ENCODE peak calls at places on chromosomes 12 and 14, in nine cellular contexts. One of them, this sample, is unnamed.

GRCh38 chr12:89059061-89059460 is 293.2 kb downstream of the DUSP6 start:
- DNase-seq in lung: no peak
- DNase-seq in testis: no peak
- DNase-seq in tibial artery: no peak
- DNase-seq in nephron progenitor cell: no peak
- DNase-seq in GM20000: no peak
- DNase-seq in epithelial cell of esophagus: no peak
- DNase-seq in GM06990: no peak
- DNase-seq in fibroblast of the aortic adventitia: no peak
- DNase-seq in this sample: no peak

GRCh38 chr12:76266797-76267196 is 81.4 kb downstream of the BBS10 start:
- DNase-seq in lung: peak
- DNase-seq in testis: no peak
- DNase-seq in tibial artery: peak
- DNase-seq in nephron progenitor cell: no peak
- DNase-seq in GM20000: no peak
- DNase-seq in epithelial cell of esophagus: peak
- DNase-seq in GM06990: no peak
- DNase-seq in fibroblast of the aortic adventitia: peak
- DNase-seq in this sample: no peak

GRCh38 chr12:82510386-82510785 is 152.1 kb downstream of the METTL25 start:
- DNase-seq in lung: no peak
- DNase-seq in testis: no peak
- DNase-seq in tibial artery: no peak
- DNase-seq in nephron progenitor cell: no peak
- DNase-seq in GM20000: no peak
- DNase-seq in epithelial cell of esophagus: no peak
- DNase-seq in GM06990: no peak
- DNase-seq in fibroblast of the aortic adventitia: no peak
- DNase-seq in this sample: no peak

GRCh38 chr14:32224731-32225377 is 21.8 kb upstream of the RNU6-8 start:
- DNase-seq in lung: no peak
- DNase-seq in testis: no peak
- DNase-seq in tibial artery: no peak
- DNase-seq in nephron progenitor cell: no peak
- DNase-seq in GM20000: no peak
- DNase-seq in epithelial cell of esophagus: peak
- DNase-seq in GM06990: no peak
- DNase-seq in fibroblast of the aortic adventitia: peak
- DNase-seq in this sample: no peak

GRCh38 chr14:88790501-88791251 is 2.1 kb downstream of the EML5 start:
- DNase-seq in lung: no peak
- DNase-seq in testis: no peak
- DNase-seq in tibial artery: no peak
- DNase-seq in nephron progenitor cell: no peak
- DNase-seq in GM20000: no peak
- DNase-seq in epithelial cell of esophagus: no peak
- DNase-seq in GM06990: no peak
- DNase-seq in fibroblast of the aortic adventitia: no peak
- DNase-seq in this sample: no peak

GRCh38 chr12:29726321-29726692 is 57.4 kb downstream of the TMTC1 start:
- DNase-seq in lung: no peak
- DNase-seq in testis: no peak
- DNase-seq in tibial artery: no peak
- DNase-seq in nephron progenitor cell: no peak
- DNase-seq in GM20000: no peak
- DNase-seq in epithelial cell of esophagus: no peak
- DNase-seq in GM06990: no peak
- DNase-seq in fibroblast of the aortic adventitia: peak
- DNase-seq in this sample: no peak

GRCh38 chr14:99574099-99574880 is 29.7 kb downstream of the CCDC85C start:
- DNase-seq in lung: peak
- DNase-seq in testis: peak
- DNase-seq in tibial artery: no peak
- DNase-seq in nephron progenitor cell: peak
- DNase-seq in GM20000: no peak
- DNase-seq in epithelial cell of esophagus: peak
- DNase-seq in GM06990: no peak
- DNase-seq in fibroblast of the aortic adventitia: peak
- DNase-seq in this sample: no peak

GRCh38 chr12:101939856-101940265 is 62.5 kb downstream of the DRAM1 start:
- DNase-seq in lung: peak
- DNase-seq in testis: peak
- DNase-seq in tibial artery: peak
- DNase-seq in nephron progenitor cell: peak
- DNase-seq in GM20000: peak
- DNase-seq in epithelial cell of esophagus: peak
- DNase-seq in GM06990: no peak
- DNase-seq in fibroblast of the aortic adventitia: peak
- DNase-seq in this sample: no peak

GRCh38 chr14:61527325-61528100 is 167.8 kb upstream of the HIF1A start:
- DNase-seq in lung: no peak
- DNase-seq in testis: peak
- DNase-seq in tibial artery: no peak
- DNase-seq in nephron progenitor cell: no peak
- DNase-seq in GM20000: no peak
- DNase-seq in epithelial cell of esophagus: peak
- DNase-seq in GM06990: no peak
- DNase-seq in fibroblast of the aortic adventitia: peak
- DNase-seq in this sample: no peak

GRCh38 chr12:85356596-85357385 is 76.8 kb downstream of the ALX1 start:
- DNase-seq in lung: no peak
- DNase-seq in testis: no peak
- DNase-seq in tibial artery: no peak
- DNase-seq in nephron progenitor cell: no peak
- DNase-seq in GM20000: no peak
- DNase-seq in epithelial cell of esophagus: peak
- DNase-seq in GM06990: no peak
- DNase-seq in fibroblast of the aortic adventitia: no peak
- DNase-seq in this sample: no peak

GRCh38 chr12:45849289-45849688 is 119.8 kb downstream of the ARID2 start:
- DNase-seq in lung: no peak
- DNase-seq in testis: no peak
- DNase-seq in tibial artery: no peak
- DNase-seq in nephron progenitor cell: no peak
- DNase-seq in GM20000: no peak
- DNase-seq in epithelial cell of esophagus: no peak
- DNase-seq in GM06990: no peak
- DNase-seq in fibroblast of the aortic adventitia: no peak
- DNase-seq in this sample: no peak

GRCh38 chr14:68655021-68655811 is 137.7 kb downstream of the ZFP36L1 start:
- DNase-seq in lung: no peak
- DNase-seq in testis: peak
- DNase-seq in tibial artery: no peak
- DNase-seq in nephron progenitor cell: no peak
- DNase-seq in GM20000: no peak
- DNase-seq in epithelial cell of esophagus: no peak
- DNase-seq in GM06990: no peak
- DNase-seq in fibroblast of the aortic adventitia: no peak
- DNase-seq in this sample: no peak

GRCh38 chr12:32229971-32230606 is 123.4 kb downstream of the BICD1 start:
- DNase-seq in lung: no peak
- DNase-seq in testis: no peak
- DNase-seq in tibial artery: no peak
- DNase-seq in nephron progenitor cell: no peak
- DNase-seq in GM20000: no peak
- DNase-seq in epithelial cell of esophagus: no peak
- DNase-seq in GM06990: no peak
- DNase-seq in fibroblast of the aortic adventitia: no peak
- DNase-seq in this sample: no peak

GRCh38 chr12:32230607-32230982 is 123.9 kb downstream of the BICD1 start:
- DNase-seq in lung: no peak
- DNase-seq in testis: no peak
- DNase-seq in tibial artery: no peak
- DNase-seq in nephron progenitor cell: no peak
- DNase-seq in GM20000: no peak
- DNase-seq in epithelial cell of esophagus: no peak
- DNase-seq in GM06990: no peak
- DNase-seq in fibroblast of the aortic adventitia: no peak
- DNase-seq in this sample: no peak

GRCh38 chr12:32233568-32233967 is 126.9 kb downstream of the BICD1 start:
- DNase-seq in lung: no peak
- DNase-seq in testis: no peak
- DNase-seq in tibial artery: no peak
- DNase-seq in nephron progenitor cell: no peak
- DNase-seq in GM20000: no peak
- DNase-seq in epithelial cell of esophagus: no peak
- DNase-seq in GM06990: no peak
- DNase-seq in fibroblast of the aortic adventitia: no peak
- DNase-seq in this sample: no peak

GRCh38 chr12:32240210-32240609 is 133.6 kb downstream of the BICD1 start:
- DNase-seq in lung: no peak
- DNase-seq in testis: no peak
- DNase-seq in tibial artery: no peak
- DNase-seq in nephron progenitor cell: peak
- DNase-seq in GM20000: no peak
- DNase-seq in epithelial cell of esophagus: peak
- DNase-seq in GM06990: no peak
- DNase-seq in fibroblast of the aortic adventitia: no peak
- DNase-seq in this sample: no peak

DNA sequence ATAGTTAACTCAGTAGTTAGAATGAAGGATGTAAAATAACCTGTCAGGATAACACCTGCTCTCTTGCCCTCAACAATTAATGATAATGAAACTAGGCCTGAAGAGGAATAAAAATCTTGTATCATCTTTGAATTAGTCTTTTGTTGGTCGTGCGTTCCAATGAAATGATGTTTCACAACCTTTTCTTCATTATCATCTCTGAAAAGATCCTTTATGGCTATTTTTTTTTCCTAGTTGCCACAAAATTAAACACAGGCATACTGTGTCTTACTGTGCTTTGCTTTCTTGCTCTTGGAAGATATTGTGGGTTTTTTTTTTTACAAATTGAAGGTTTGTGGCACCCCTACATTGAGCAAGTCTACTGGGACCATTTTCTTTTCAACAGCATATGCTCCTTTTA is 128.6 kb downstream of the BICD1 start:
- DNase-seq in lung: no peak
- DNase-seq in testis: no peak
- DNase-seq in tibial artery: no peak
- DNase-seq in nephron progenitor cell: no peak
- DNase-seq in GM20000: no peak
- DNase-seq in epithelial cell of esophagus: no peak
- DNase-seq in GM06990: no peak
- DNase-seq in fibroblast of the aortic adventitia: no peak
- DNase-seq in this sample: no peak
- TF ChIP-seq CTCF in lung: no peak
- TF ChIP-seq CTCF in testis: no peak
- TF ChIP-seq CTCF in tibial artery: no peak
- TF ChIP-seq CTCF in nephron progenitor cell: no peak
- TF ChIP-seq CTCF in GM20000: no peak
- TF ChIP-seq CTCF in epithelial cell of esophagus: no peak
- TF ChIP-seq CTCF in GM06990: no peak
- TF ChIP-seq CTCF in fibroblast of the aortic adventitia: no peak
- TF ChIP-seq CTCF in this sample: no peak

DNA sequence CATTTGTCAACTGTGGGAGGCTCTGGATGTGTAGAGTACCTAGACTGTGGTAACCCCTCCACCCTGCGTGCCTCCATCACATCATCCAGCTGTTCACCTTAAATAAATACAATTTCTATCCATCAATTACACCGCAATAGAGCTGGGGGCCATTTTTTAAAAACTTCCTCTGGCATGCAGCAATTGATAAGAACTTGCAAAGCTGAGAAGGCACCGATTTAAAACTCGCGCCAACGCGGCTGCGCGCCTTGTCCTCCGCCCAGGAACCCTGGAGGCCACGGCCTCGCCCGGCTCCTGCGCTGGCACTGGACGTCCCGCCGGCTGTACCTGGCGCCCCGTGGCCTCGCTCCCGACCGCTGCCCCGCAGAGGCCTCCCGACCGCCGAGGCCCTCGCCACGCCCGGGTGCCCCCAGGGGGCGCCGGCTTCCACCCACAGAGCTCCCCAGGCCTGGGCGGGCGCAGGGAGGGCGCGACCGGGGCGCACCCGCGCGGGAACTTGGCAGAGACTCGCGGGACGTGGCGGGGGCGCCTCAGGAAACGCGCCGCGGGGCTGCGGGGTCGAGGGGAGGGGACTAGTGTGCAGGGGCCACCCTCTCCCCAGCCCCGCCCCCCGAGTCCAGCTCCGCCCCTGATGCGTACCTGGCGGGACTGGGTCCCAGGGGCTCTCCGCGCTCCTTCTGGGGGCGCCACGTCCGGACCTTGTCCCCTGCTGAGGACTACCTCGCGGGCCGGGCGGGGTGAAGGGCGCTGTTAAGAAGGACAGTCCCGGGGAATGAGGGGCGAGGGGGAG is 65.6 kb downstream of the TNFAIP2 start:
- DNase-seq in lung: no peak
- DNase-seq in testis: peak
- DNase-seq in tibial artery: no peak
- DNase-seq in nephron progenitor cell: peak
- DNase-seq in GM20000: peak
- DNase-seq in epithelial cell of esophagus: peak
- DNase-seq in GM06990: peak
- DNase-seq in fibroblast of the aortic adventitia: peak
- DNase-seq in this sample: peak
- TF ChIP-seq CTCF in lung: no peak
- TF ChIP-seq CTCF in testis: peak
- TF ChIP-seq CTCF in tibial artery: peak
- TF ChIP-seq CTCF in nephron progenitor cell: no peak
- TF ChIP-seq CTCF in GM20000: no peak
- TF ChIP-seq CTCF in epithelial cell of esophagus: no peak
- TF ChIP-seq CTCF in GM06990: no peak
- TF ChIP-seq CTCF in fibroblast of the aortic adventitia: peak
- TF ChIP-seq CTCF in this sample: no peak

DNA sequence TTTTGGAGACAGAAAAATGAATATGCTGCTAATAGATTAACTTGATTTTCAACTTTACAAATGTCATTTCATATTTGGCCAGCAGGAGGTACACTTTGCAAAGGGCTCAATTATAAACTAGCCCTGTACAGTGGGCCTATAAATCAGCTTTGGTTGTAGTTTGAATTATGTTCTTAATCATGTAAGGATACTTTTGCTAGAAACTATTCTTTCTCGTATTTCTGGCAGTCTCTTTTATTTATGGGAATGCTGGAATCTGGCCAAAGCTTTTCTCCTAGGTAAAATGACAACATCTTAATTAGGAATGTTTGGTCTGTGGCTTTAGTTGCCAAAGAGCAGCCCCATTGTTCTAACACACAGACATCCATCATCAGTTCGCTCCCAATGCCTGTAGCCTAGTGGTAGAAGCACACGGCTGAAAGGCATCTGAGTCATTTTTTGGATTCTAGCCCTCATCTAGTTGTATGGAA is 1322.3 kb upstream of the SEL1L start:
- DNase-seq in lung: no peak
- DNase-seq in testis: no peak
- DNase-seq in tibial artery: no peak
- DNase-seq in nephron progenitor cell: no peak
- DNase-seq in GM20000: no peak
- DNase-seq in epithelial cell of esophagus: peak
- DNase-seq in GM06990: no peak
- DNase-seq in fibroblast of the aortic adventitia: no peak
- DNase-seq in this sample: no peak
- TF ChIP-seq CTCF in lung: no peak
- TF ChIP-seq CTCF in testis: peak
- TF ChIP-seq CTCF in tibial artery: peak
- TF ChIP-seq CTCF in nephron progenitor cell: peak
- TF ChIP-seq CTCF in GM20000: peak
- TF ChIP-seq CTCF in epithelial cell of esophagus: peak
- TF ChIP-seq CTCF in GM06990: peak
- TF ChIP-seq CTCF in fibroblast of the aortic adventitia: no peak
- TF ChIP-seq CTCF in this sample: no peak

GRCh38 chr14:96466918-96467317 is 35.3 kb upstream of the PAPOLA start:
- DNase-seq in lung: no peak
- DNase-seq in testis: no peak
- DNase-seq in tibial artery: no peak
- DNase-seq in nephron progenitor cell: no peak
- DNase-seq in GM20000: no peak
- DNase-seq in epithelial cell of esophagus: no peak
- DNase-seq in GM06990: no peak
- DNase-seq in fibroblast of the aortic adventitia: no peak
- DNase-seq in this sample: no peak

GRCh38 chr14:96470331-96470730 is 31.9 kb upstream of the PAPOLA start:
- DNase-seq in lung: no peak
- DNase-seq in testis: no peak
- DNase-seq in tibial artery: no peak
- DNase-seq in nephron progenitor cell: no peak
- DNase-seq in GM20000: no peak
- DNase-seq in epithelial cell of esophagus: no peak
- DNase-seq in GM06990: no peak
- DNase-seq in fibroblast of the aortic adventitia: no peak
- DNase-seq in this sample: no peak
- TF ChIP-seq CTCF in lung: no peak
- TF ChIP-seq CTCF in testis: no peak
- TF ChIP-seq CTCF in tibial artery: no peak
- TF ChIP-seq CTCF in nephron progenitor cell: no peak
- TF ChIP-seq CTCF in GM20000: no peak
- TF ChIP-seq CTCF in epithelial cell of esophagus: no peak
- TF ChIP-seq CTCF in GM06990: no peak
- TF ChIP-seq CTCF in fibroblast of the aortic adventitia: no peak
- TF ChIP-seq CTCF in this sample: no peak